ENCODE peak calls at places on chromosomes 6 and 20, in eight cellular contexts. One of them, this sample, is unnamed.

GRCh38 chr20:51447097-51447764 is 95.3 kb downstream of the NFATC2 start:
- DNase-seq in vagina: no peak
- DNase-seq in upper lobe of left lung: no peak
- DNase-seq in left ventricle myocardium inferior: peak; percentile 30
- DNase-seq in uterus: peak; percentile 91
- DNase-seq in mammary epithelial cell: peak; percentile 88
- DNase-seq in dorsolateral prefrontal cortex: no peak
- DNase-seq in cardiac muscle cell: peak; percentile 96
- DNase-seq in this sample: peak; percentile 33

GRCh38 chr20:11178946-11179654 is 505.3 kb upstream of the JAG1 start:
- DNase-seq in vagina: no peak
- DNase-seq in upper lobe of left lung: no peak
- DNase-seq in left ventricle myocardium inferior: no peak
- DNase-seq in uterus: no peak
- DNase-seq in mammary epithelial cell: peak; percentile 98
- DNase-seq in dorsolateral prefrontal cortex: no peak
- DNase-seq in cardiac muscle cell: peak; percentile 44
- DNase-seq in this sample: no peak

GRCh38 chr6:69424581-69424980 is 372.2 kb downstream of the LMBRD1 start:
- DNase-seq in vagina: no peak
- DNase-seq in upper lobe of left lung: no peak
- DNase-seq in left ventricle myocardium inferior: no peak
- DNase-seq in uterus: no peak
- DNase-seq in mammary epithelial cell: no peak
- DNase-seq in dorsolateral prefrontal cortex: no peak
- DNase-seq in cardiac muscle cell: no peak
- DNase-seq in this sample: no peak

GRCh38 chr6:148457843-148458159 is 115.2 kb downstream of the SASH1 start:
- DNase-seq in vagina: no peak
- DNase-seq in upper lobe of left lung: no peak
- DNase-seq in left ventricle myocardium inferior: no peak
- DNase-seq in uterus: no peak
- DNase-seq in mammary epithelial cell: no peak
- DNase-seq in dorsolateral prefrontal cortex: no peak
- DNase-seq in cardiac muscle cell: no peak
- DNase-seq in this sample: no peak

GRCh38 chr20:25309395-25310267 is 61.7 kb downstream of the PYGB start:
- DNase-seq in vagina: no peak
- DNase-seq in upper lobe of left lung: peak; percentile 52
- DNase-seq in left ventricle myocardium inferior: no peak
- DNase-seq in uterus: peak; percentile 58
- DNase-seq in mammary epithelial cell: peak; percentile 72
- DNase-seq in dorsolateral prefrontal cortex: no peak
- DNase-seq in cardiac muscle cell: peak; percentile 52
- DNase-seq in this sample: peak; percentile 83

GRCh38 chr6:125584468-125584939 is 164.9 kb upstream of the HEY2 start:
- DNase-seq in vagina: no peak
- DNase-seq in upper lobe of left lung: peak; percentile 36
- DNase-seq in left ventricle myocardium inferior: peak; percentile 49
- DNase-seq in uterus: no peak
- DNase-seq in mammary epithelial cell: peak; percentile 1
- DNase-seq in dorsolateral prefrontal cortex: peak; percentile 87
- DNase-seq in cardiac muscle cell: no peak
- DNase-seq in this sample: peak; percentile 67

GRCh38 chr6:158758941-158759479 is 60.2 kb downstream of the EZR start:
- DNase-seq in vagina: no peak
- DNase-seq in upper lobe of left lung: no peak
- DNase-seq in left ventricle myocardium inferior: no peak
- DNase-seq in uterus: no peak
- DNase-seq in mammary epithelial cell: no peak
- DNase-seq in dorsolateral prefrontal cortex: no peak
- DNase-seq in cardiac muscle cell: no peak
- DNase-seq in this sample: no peak

GRCh38 chr6:48766349-48766748 is 655.4 kb upstream of the PTCHD4 start:
- DNase-seq in vagina: no peak
- DNase-seq in upper lobe of left lung: no peak
- DNase-seq in left ventricle myocardium inferior: no peak
- DNase-seq in uterus: no peak
- DNase-seq in mammary epithelial cell: peak; percentile 90
- DNase-seq in dorsolateral prefrontal cortex: no peak
- DNase-seq in cardiac muscle cell: peak; percentile 37
- DNase-seq in this sample: no peak

GRCh38 chr6:161003336-161003735 is 11.8 kb downstream of the MAP3K4 start:
- DNase-seq in vagina: no peak
- DNase-seq in upper lobe of left lung: no peak
- DNase-seq in left ventricle myocardium inferior: no peak
- DNase-seq in uterus: no peak
- DNase-seq in mammary epithelial cell: no peak
- DNase-seq in dorsolateral prefrontal cortex: no peak
- DNase-seq in cardiac muscle cell: no peak
- DNase-seq in this sample: no peak

GRCh38 chr6:157985378-157986155 is 3.9 kb downstream of the SYNJ2 start:
- DNase-seq in vagina: no peak
- DNase-seq in upper lobe of left lung: no peak
- DNase-seq in left ventricle myocardium inferior: no peak
- DNase-seq in uterus: peak; percentile 6
- DNase-seq in mammary epithelial cell: no peak
- DNase-seq in dorsolateral prefrontal cortex: no peak
- DNase-seq in cardiac muscle cell: no peak
- DNase-seq in this sample: no peak

GRCh38 chr20:25739615-25740320 is 43.1 kb upstream of the ZNF337 start:
- DNase-seq in vagina: no peak
- DNase-seq in upper lobe of left lung: no peak
- DNase-seq in left ventricle myocardium inferior: no peak
- DNase-seq in uterus: no peak
- DNase-seq in mammary epithelial cell: peak; percentile 46
- DNase-seq in dorsolateral prefrontal cortex: no peak
- DNase-seq in cardiac muscle cell: peak; percentile 2
- DNase-seq in this sample: no peak

GRCh38 chr20:23270427-23270911 is 80.1 kb upstream of the NXT1 start:
- DNase-seq in vagina: no peak
- DNase-seq in upper lobe of left lung: no peak
- DNase-seq in left ventricle myocardium inferior: no peak
- DNase-seq in uterus: no peak
- DNase-seq in mammary epithelial cell: no peak
- DNase-seq in dorsolateral prefrontal cortex: no peak
- DNase-seq in cardiac muscle cell: peak; percentile 84
- DNase-seq in this sample: peak; percentile 36

GRCh38 chr6:24524801-24525200 is 30.0 kb downstream of the ALDH5A1 start:
- DNase-seq in vagina: no peak
- DNase-seq in upper lobe of left lung: no peak
- DNase-seq in left ventricle myocardium inferior: no peak
- DNase-seq in uterus: no peak
- DNase-seq in mammary epithelial cell: peak; percentile 33
- DNase-seq in dorsolateral prefrontal cortex: peak; percentile 40
- DNase-seq in cardiac muscle cell: peak; percentile 71
- DNase-seq in this sample: no peak

GRCh38 chr20:44187054-44187762 is at the start of gene JPH2:
- DNase-seq in vagina: no peak
- DNase-seq in upper lobe of left lung: no peak
- DNase-seq in left ventricle myocardium inferior: peak; percentile 76
- DNase-seq in uterus: peak; percentile 79
- DNase-seq in mammary epithelial cell: peak; percentile 83
- DNase-seq in dorsolateral prefrontal cortex: no peak
- DNase-seq in cardiac muscle cell: peak; percentile 55
- DNase-seq in this sample: peak; percentile 60

GRCh38 chr6:154920502-154921200 is 74.5 kb upstream of the TIAM2 start:
- DNase-seq in vagina: no peak
- DNase-seq in upper lobe of left lung: no peak
- DNase-seq in left ventricle myocardium inferior: no peak
- DNase-seq in uterus: no peak
- DNase-seq in mammary epithelial cell: no peak
- DNase-seq in dorsolateral prefrontal cortex: no peak
- DNase-seq in cardiac muscle cell: no peak
- DNase-seq in this sample: no peak

GRCh38 chr6:10202111-10202510 is 212.8 kb downstream of the TFAP2A start:
- DNase-seq in vagina: no peak
- DNase-seq in upper lobe of left lung: no peak
- DNase-seq in left ventricle myocardium inferior: no peak
- DNase-seq in uterus: no peak
- DNase-seq in mammary epithelial cell: peak; percentile 73
- DNase-seq in dorsolateral prefrontal cortex: no peak
- DNase-seq in cardiac muscle cell: no peak
- DNase-seq in this sample: no peak

GRCh38 chr6:141548969-141549368 is 583.8 kb upstream of the GJE1 start:
- DNase-seq in vagina: no peak
- DNase-seq in upper lobe of left lung: no peak
- DNase-seq in left ventricle myocardium inferior: no peak
- DNase-seq in uterus: no peak
- DNase-seq in mammary epithelial cell: peak; percentile 82
- DNase-seq in dorsolateral prefrontal cortex: no peak
- DNase-seq in cardiac muscle cell: peak; percentile 21
- DNase-seq in this sample: no peak

GRCh38 chr20:49909499-49910339 is 5.6 kb downstream of the SPATA2 start:
- DNase-seq in vagina: no peak
- DNase-seq in upper lobe of left lung: no peak
- DNase-seq in left ventricle myocardium inferior: no peak
- DNase-seq in uterus: no peak
- DNase-seq in mammary epithelial cell: no peak
- DNase-seq in dorsolateral prefrontal cortex: peak; percentile 68
- DNase-seq in cardiac muscle cell: no peak
- DNase-seq in this sample: no peak

GRCh38 chr6:44542401-44543116 is 155.1 kb downstream of the CDC5L start:
- DNase-seq in vagina: peak; percentile 46
- DNase-seq in upper lobe of left lung: no peak
- DNase-seq in left ventricle myocardium inferior: no peak
- DNase-seq in uterus: no peak
- DNase-seq in mammary epithelial cell: no peak
- DNase-seq in dorsolateral prefrontal cortex: peak; percentile 36
- DNase-seq in cardiac muscle cell: no peak
- DNase-seq in this sample: peak; percentile 50
- H3K4me3 ChIP-seq in vagina: no peak overlapping the region
- H3K4me3 ChIP-seq in upper lobe of left lung: no peak overlapping the region
- H3K4me3 ChIP-seq in left ventricle myocardium inferior: no peak overlapping the region
- H3K4me3 ChIP-seq in uterus: no peak overlapping the region
- H3K4me3 ChIP-seq in mammary epithelial cell: no peak overlapping the region
- H3K4me3 ChIP-seq in dorsolateral prefrontal cortex: no peak overlapping the region
- H3K4me3 ChIP-seq in cardiac muscle cell: no peak overlapping the region
- H3K4me3 ChIP-seq in this sample: peak overlapping the region; percentile 46

GRCh38 chr6:27674882-27675281 is 202.0 kb upstream of the ZNF184 start:
- DNase-seq in vagina: no peak
- DNase-seq in upper lobe of left lung: no peak
- DNase-seq in left ventricle myocardium inferior: no peak
- DNase-seq in uterus: no peak
- DNase-seq in mammary epithelial cell: no peak
- DNase-seq in dorsolateral prefrontal cortex: no peak
- DNase-seq in cardiac muscle cell: no peak
- DNase-seq in this sample: no peak
- H3K27me3 ChIP-seq in vagina: no peaks in the 10 kb centered on the region
- H3K27me3 ChIP-seq in upper lobe of left lung: peaks cover 1% of the 10 kb centered on the region
- H3K27me3 ChIP-seq in left ventricle myocardium inferior: peaks cover 100% of the 10 kb centered on the region
- H3K27me3 ChIP-seq in uterus: peaks cover 39% of the 10 kb centered on the region
- H3K27me3 ChIP-seq in mammary epithelial cell: no peaks in the 10 kb centered on the region
- H3K27me3 ChIP-seq in dorsolateral prefrontal cortex: peaks cover 90% of the 10 kb centered on the region
- H3K27me3 ChIP-seq in cardiac muscle cell: peaks cover 74% of the 10 kb centered on the region
- H3K27me3 ChIP-seq in this sample: no peaks in the 10 kb centered on the region

GRCh38 chr20:37979021-37979985 is 54.0 kb downstream of the TTI1 start:
- DNase-seq in vagina: peak; percentile 58
- DNase-seq in upper lobe of left lung: no peak
- DNase-seq in left ventricle myocardium inferior: no peak
- DNase-seq in uterus: no peak
- DNase-seq in mammary epithelial cell: no peak
- DNase-seq in dorsolateral prefrontal cortex: no peak
- DNase-seq in cardiac muscle cell: no peak
- DNase-seq in this sample: no peak

GRCh38 chr20:37977786-37978185 is 55.5 kb downstream of the TTI1 start:
- DNase-seq in vagina: peak; percentile 49
- DNase-seq in upper lobe of left lung: no peak
- DNase-seq in left ventricle myocardium inferior: no peak
- DNase-seq in uterus: no peak
- DNase-seq in mammary epithelial cell: no peak
- DNase-seq in dorsolateral prefrontal cortex: no peak
- DNase-seq in cardiac muscle cell: no peak
- DNase-seq in this sample: no peak

GRCh38 chr20:37980383-37980782 is 52.9 kb downstream of the TTI1 start:
- DNase-seq in vagina: peak; percentile 40
- DNase-seq in upper lobe of left lung: no peak
- DNase-seq in left ventricle myocardium inferior: no peak
- DNase-seq in uterus: no peak
- DNase-seq in mammary epithelial cell: no peak
- DNase-seq in dorsolateral prefrontal cortex: no peak
- DNase-seq in cardiac muscle cell: no peak
- DNase-seq in this sample: no peak

GRCh38 chr20:37983286-37983685 is 50.0 kb downstream of the TTI1 start:
- DNase-seq in vagina: peak; percentile 70
- DNase-seq in upper lobe of left lung: no peak
- DNase-seq in left ventricle myocardium inferior: no peak
- DNase-seq in uterus: no peak
- DNase-seq in mammary epithelial cell: no peak
- DNase-seq in dorsolateral prefrontal cortex: no peak
- DNase-seq in cardiac muscle cell: no peak
- DNase-seq in this sample: no peak

DNA sequence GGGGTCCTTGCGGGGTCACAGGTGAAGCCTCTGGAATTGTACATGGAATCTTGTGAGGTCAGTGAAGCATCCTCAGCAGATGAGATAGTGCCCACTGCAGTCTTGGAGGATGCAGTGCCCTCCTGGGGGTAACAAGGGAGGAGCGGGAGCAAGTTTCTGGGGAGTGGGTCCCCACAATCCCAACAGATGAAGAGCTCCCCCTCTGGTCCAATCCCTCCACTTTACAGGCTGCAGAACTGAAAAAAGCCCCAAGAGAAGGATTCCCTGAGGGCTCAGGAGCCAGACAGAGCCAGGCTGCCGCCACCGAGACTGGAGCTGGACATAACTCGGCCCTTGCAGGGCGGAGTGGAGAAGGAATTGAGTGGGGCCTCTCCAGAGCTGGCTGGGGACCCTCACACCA is 52.4 kb downstream of the TTI1 start:
- DNase-seq in vagina: peak; percentile 25
- DNase-seq in upper lobe of left lung: no peak
- DNase-seq in left ventricle myocardium inferior: no peak
- DNase-seq in uterus: no peak
- DNase-seq in mammary epithelial cell: no peak
- DNase-seq in dorsolateral prefrontal cortex: no peak
- DNase-seq in cardiac muscle cell: no peak
- DNase-seq in this sample: no peak
- TF ChIP-seq CTCF in vagina: no peak
- TF ChIP-seq CTCF in upper lobe of left lung: no peak
- TF ChIP-seq CTCF in left ventricle myocardium inferior: no peak
- TF ChIP-seq CTCF in uterus: no peak
- TF ChIP-seq CTCF in mammary epithelial cell: no peak
- TF ChIP-seq CTCF in dorsolateral prefrontal cortex: no peak
- TF ChIP-seq CTCF in cardiac muscle cell: no peak
- TF ChIP-seq CTCF in this sample: no peak

GRCh38 chr6:164825386-164825785 is 484.0 kb downstream of the C6orf118 start:
- DNase-seq in vagina: no peak
- DNase-seq in upper lobe of left lung: no peak
- DNase-seq in left ventricle myocardium inferior: no peak
- DNase-seq in uterus: no peak
- DNase-seq in mammary epithelial cell: no peak
- DNase-seq in dorsolateral prefrontal cortex: no peak
- DNase-seq in cardiac muscle cell: no peak
- DNase-seq in this sample: no peak

GRCh38 chr6:164827537-164827936 is 481.9 kb downstream of the C6orf118 start:
- DNase-seq in vagina: no peak
- DNase-seq in upper lobe of left lung: no peak
- DNase-seq in left ventricle myocardium inferior: no peak
- DNase-seq in uterus: no peak
- DNase-seq in mammary epithelial cell: no peak
- DNase-seq in dorsolateral prefrontal cortex: no peak
- DNase-seq in cardiac muscle cell: no peak
- DNase-seq in this sample: no peak

GRCh38 chr6:164832410-164832809 is 477.0 kb downstream of the C6orf118 start:
- DNase-seq in vagina: no peak
- DNase-seq in upper lobe of left lung: no peak
- DNase-seq in left ventricle myocardium inferior: no peak
- DNase-seq in uterus: no peak
- DNase-seq in mammary epithelial cell: no peak
- DNase-seq in dorsolateral prefrontal cortex: peak; percentile 53
- DNase-seq in cardiac muscle cell: no peak
- DNase-seq in this sample: no peak

GRCh38 chr6:164826831-164827468 is 482.5 kb downstream of the C6orf118 start:
- DNase-seq in vagina: no peak
- DNase-seq in upper lobe of left lung: no peak
- DNase-seq in left ventricle myocardium inferior: no peak
- DNase-seq in uterus: no peak
- DNase-seq in mammary epithelial cell: no peak
- DNase-seq in dorsolateral prefrontal cortex: no peak
- DNase-seq in cardiac muscle cell: no peak
- DNase-seq in this sample: no peak
- H3K4me3 ChIP-seq in vagina: no peak overlapping the region
- H3K4me3 ChIP-seq in upper lobe of left lung: no peak overlapping the region
- H3K4me3 ChIP-seq in left ventricle myocardium inferior: no peak overlapping the region
- H3K4me3 ChIP-seq in uterus: no peak overlapping the region
- H3K4me3 ChIP-seq in mammary epithelial cell: no peak overlapping the region
- H3K4me3 ChIP-seq in dorsolateral prefrontal cortex: peak overlapping the region; percentile 25
- H3K4me3 ChIP-seq in cardiac muscle cell: no peak overlapping the region
- H3K4me3 ChIP-seq in this sample: no peak overlapping the region